ENCODE peak calls at places on chromosomes 16 and 17, in five cellular contexts. R is esophagus squamous epithelium, G is heart left ventricle, Z is transverse colon, S is body of pancreas. P is an unnamed sample.

GRCh38 chr16:79982356-79982755 is 381.8 kb upstream of the MAF start:
- DNase-seq in R (no peak), G (no peak), Z (no peak), S (no peak), P (no peak)

GRCh38 chr17:16439303-16439791 is 24.0 kb downstream of the TRPV2 start:
- DNase-seq in R (no peak), G (no peak), Z (no peak), S (no peak), P (peak)

GRCh38 chr16:21950782-21951521 is 2.2 kb upstream of the UQCRC2 start:
- DNase-seq in R (no peak), G (no peak), Z (no peak), S (peak), P (peak)

GRCh38 chr16:4345439-4346204 is 5.5 kb downstream of the PAM16 start:
- DNase-seq in R (no peak), G (no peak), Z (no peak), S (peak), P (peak)

GRCh38 chr16:54287018-54287757 is 601 bp upstream of the IRX3 start:
- DNase-seq in R (no peak), G (no peak), Z (no peak), S (no peak), P (no peak)

GRCh38 chr17:70622382-70623260 is 453.3 kb downstream of the KCNJ2 start:
- DNase-seq in R (no peak), G (peak), Z (peak), S (peak), P (peak)

GRCh38 chr17:77698903-77699615 is 259.4 kb upstream of the TNRC6C start:
- DNase-seq in R (no peak), G (no peak), Z (no peak), S (no peak), P (no peak)

GRCh38 chr16:30603945-30604315 is 6.3 kb downstream of the ZNF689 start:
- DNase-seq in R (no peak), G (peak), Z (no peak), S (no peak), P (no peak)

GRCh38 chr17:80649672-80650338 is 105.2 kb downstream of the RPTOR start:
- DNase-seq in R (no peak), G (peak), Z (no peak), S (peak), P (peak)

GRCh38 chr17:50550661-50551432 is 3.9 kb downstream of the SPATA20 start:
- DNase-seq in R (no peak), G (peak), Z (peak), S (peak), P (peak)

GRCh38 chr17:73341350-73342056 is 29.7 kb upstream of the CDC42EP4 start:
- DNase-seq in R (no peak), G (no peak), Z (no peak), S (peak), P (no peak)

GRCh38 chr16:749010-749409 is 8.2 kb upstream of the CIAO3 start:
- DNase-seq in R (no peak), G (no peak), Z (no peak), S (no peak), P (no peak)

GRCh38 chr16:77336637-77337036 is 98.2 kb downstream of the ADAMTS18 start:
- DNase-seq in R (no peak), G (no peak), Z (no peak), S (no peak), P (no peak)

GRCh38 chr17:1179635-1180433 is at the start of gene ABR:
- DNase-seq in R (no peak), G (peak), Z (peak), S (no peak), P (no peak)

GRCh38 chr17:14061666-14062560 is 7.4 kb upstream of the COX10 start:
- DNase-seq in R (no peak), G (peak), Z (no peak), S (no peak), P (no peak)

GRCh38 chr17:2909853-2910234 is 113.6 kb downstream of the RAP1GAP2 start:
- DNase-seq in R (no peak), G (no peak), Z (no peak), S (no peak), P (peak)

GRCh38 chr16:12386076-12386641 is 409.6 kb downstream of the SNX29 start:
- DNase-seq in R (no peak), G (no peak), Z (no peak), S (no peak), P (no peak)

GRCh38 chr16:89330177-89330856 is 112.8 kb downstream of the ZNF778 start:
- DNase-seq in R (no peak), G (peak), Z (no peak), S (peak), P (no peak)

GRCh38 chr17:34606721-34607120 is 27.3 kb downstream of the TMEM132E start:
- DNase-seq in R (no peak), G (no peak), Z (no peak), S (no peak), P (no peak)

GRCh38 chr17:27569257-27569722 is 61.7 kb upstream of the LGALS9 start:
- DNase-seq in R (no peak), G (no peak), Z (no peak), S (peak), P (peak)

GRCh38 chr17:21370430-21370829 is 5.7 kb upstream of the KCNJ12 start:
- DNase-seq in R (no peak), G (peak), Z (no peak), S (no peak), P (peak)

GRCh38 chr17:62700964-62701705 is 73.7 kb downstream of the MRC2 start:
- DNase-seq in R (no peak), G (no peak), Z (no peak), S (no peak), P (no peak)

GRCh38 chr16:31185339-31185738 is 5.4 kb downstream of the FUS start:
- DNase-seq in R (no peak), G (no peak), Z (no peak), S (no peak), P (no peak)

GRCh38 chr16:65044861-65045260 is 77.0 kb downstream of the CDH11 start:
- DNase-seq in R (no peak), G (no peak), Z (no peak), S (no peak), P (no peak)

DNA sequence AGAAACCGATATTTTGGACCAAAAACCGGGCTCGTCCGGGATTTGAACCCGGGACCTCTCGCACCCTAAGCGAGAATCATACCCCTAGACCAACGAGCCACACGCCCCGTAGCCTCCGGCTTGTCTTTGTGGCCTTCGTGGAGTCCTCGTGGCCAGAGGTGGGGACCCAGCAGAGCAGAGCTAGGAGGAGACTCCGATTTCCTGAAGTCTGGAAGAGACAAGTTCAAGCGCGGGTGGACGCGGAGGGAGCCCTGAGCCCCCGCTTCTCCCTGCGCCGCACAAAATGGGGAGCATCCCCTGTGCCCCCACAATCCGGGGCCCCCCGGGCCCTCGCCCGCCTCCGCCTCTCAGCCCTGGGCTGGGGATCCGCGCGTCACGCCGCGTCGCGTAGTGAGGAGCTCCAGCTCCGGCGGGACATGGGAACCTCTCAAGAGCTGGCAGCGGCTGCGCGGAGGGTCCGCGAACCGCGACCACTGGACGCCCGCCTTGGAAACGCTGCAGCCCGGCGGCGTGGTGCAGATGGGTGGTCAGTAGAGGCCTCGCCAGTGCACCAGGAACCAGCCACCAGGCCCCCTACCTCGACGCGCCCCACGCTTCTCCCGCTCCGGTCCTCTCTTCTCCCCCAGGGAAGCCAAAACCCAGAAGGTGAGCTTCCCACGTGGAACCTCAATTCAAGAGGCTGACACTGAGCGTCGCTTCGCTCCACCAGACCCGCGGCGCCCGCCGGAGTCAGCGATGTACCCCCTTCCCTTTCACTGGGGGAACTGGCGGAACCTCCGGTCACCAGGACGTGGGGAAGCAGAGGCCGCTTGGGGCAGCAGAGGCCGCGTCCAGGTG is 5.2 kb upstream of the OR1F1 start:
- DNase-seq in R (no peak), G (no peak), Z (peak), S (peak), P (peak)
- TF ChIP-seq CTCF in R (no peak), G (peak), Z (peak), S (peak), P (no peak)

GRCh38 chr17:68048996-68049395 is 13.5 kb downstream of the KPNA2 start:
- DNase-seq in R (no peak), G (no peak), Z (no peak), S (no peak), P (peak)

GRCh38 chr17:68052810-68053209 is 17.3 kb downstream of the KPNA2 start:
- DNase-seq in R (no peak), G (no peak), Z (no peak), S (no peak), P (no peak)

DNA sequence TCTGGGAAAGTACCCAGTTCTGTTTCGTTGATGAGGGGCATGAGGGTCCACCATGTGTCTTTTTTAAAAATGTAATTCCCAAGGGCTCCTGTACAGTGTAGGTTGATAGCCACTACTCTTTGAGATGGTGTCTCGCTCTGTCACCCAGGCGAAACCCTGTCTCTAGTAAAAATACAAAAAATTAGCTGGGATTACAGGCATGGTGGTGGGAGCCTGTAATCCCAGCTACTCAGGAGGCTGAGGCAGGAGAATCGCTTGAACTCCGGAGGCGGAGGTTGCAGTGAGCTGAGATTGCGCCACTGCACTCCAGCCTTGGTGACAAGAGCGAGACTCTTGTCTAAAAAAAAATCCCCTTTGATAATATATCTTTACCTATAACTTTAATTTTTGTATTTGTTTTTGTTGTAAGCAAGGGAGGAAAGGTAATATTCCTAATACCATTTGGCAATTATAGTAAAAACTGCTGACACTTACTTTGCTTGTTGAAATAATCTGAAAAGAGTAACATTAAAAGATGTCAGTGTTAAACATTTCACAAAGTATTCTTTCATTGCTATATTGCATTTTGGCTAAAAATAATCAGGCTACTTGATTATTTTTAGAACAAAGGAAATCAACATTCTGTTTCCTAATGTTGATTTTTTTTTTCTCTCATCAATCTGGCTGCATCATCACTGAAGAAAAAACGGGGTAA is 11.8 kb downstream of the KPNA2 start:
- DNase-seq in R (no peak), G (no peak), Z (no peak), S (no peak), P (no peak)
- TF ChIP-seq POLR2A in R (no peak), G (no peak), Z (no peak), S (no peak), P (no peak)

GRCh38 chr16:78976212-78976611 is 624.3 kb downstream of the MAF start:
- DNase-seq in R (no peak), G (no peak), Z (no peak), S (no peak), P (no peak)

GRCh38 chr16:78973041-78973440 is 627.5 kb downstream of the MAF start:
- DNase-seq in R (no peak), G (no peak), Z (no peak), S (no peak), P (no peak)

GRCh38 chr16:78967948-78968347 is 632.6 kb downstream of the MAF start:
- DNase-seq in R (no peak), G (no peak), Z (no peak), S (no peak), P (no peak)

DNA sequence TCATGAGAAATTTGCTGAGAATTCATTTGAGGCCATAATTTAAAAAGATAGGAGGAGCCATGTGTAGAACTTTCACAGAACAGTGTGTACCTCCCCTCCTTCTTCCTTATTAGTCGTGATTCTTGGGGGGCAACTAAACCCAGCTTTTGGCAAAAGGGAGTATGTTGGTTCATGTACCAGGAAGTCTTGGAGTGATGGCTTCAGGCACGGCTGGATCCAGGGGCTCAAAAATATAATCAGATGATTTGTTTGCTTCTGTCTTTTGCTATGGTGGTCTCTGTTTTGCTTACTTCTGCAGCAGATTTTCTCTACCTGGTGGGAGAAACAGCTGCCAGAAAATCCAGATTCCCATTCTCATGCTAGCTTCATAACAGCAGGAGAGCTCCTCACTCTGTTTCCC is 629.9 kb downstream of the MAF start:
- DNase-seq in R (no peak), G (no peak), Z (no peak), S (no peak), P (no peak)
- TF ChIP-seq CTCF in R (no peak), G (no peak), Z (no peak), S (no peak), P (no peak)

GRCh38 chr17:75124819-75125162 is 6.8 kb downstream of the NT5C start:
- DNase-seq in R (no peak), G (no peak), Z (no peak), S (no peak), P (no peak)

GRCh38 chr17:75126954-75127353 is 4.6 kb downstream of the NT5C start:
- DNase-seq in R (no peak), G (no peak), Z (no peak), S (no peak), P (no peak)

GRCh38 chr17:75124041-75124818 is 7.3 kb downstream of the NT5C start:
- DNase-seq in R (peak), G (peak), Z (peak), S (peak), P (no peak)

GRCh38 chr17:75128694-75129505 is 2.6 kb downstream of the NT5C start:
- DNase-seq in R (no peak), G (no peak), Z (no peak), S (no peak), P (no peak)

GRCh38 chr17:75125984-75126383 is 5.6 kb downstream of the NT5C start:
- DNase-seq in R (no peak), G (no peak), Z (no peak), S (no peak), P (no peak)
- TF ChIP-seq POLR2A in R (no peak), G (no peak), Z (no peak), S (no peak), P (no peak)

GRCh38 chr16:84677849-84678248 is 22.0 kb upstream of the USP10 start:
- DNase-seq in R (no peak), G (no peak), Z (no peak), S (no peak), P (no peak)
- TF ChIP-seq CTCF in R (no peak), G (no peak), Z (no peak), S (no peak), P (no peak)

P was measured in NB4.